ENCODE peak calls at places on chromosome 14, in seven cellular contexts. P is mammary epithelial cell; Y is activated gamma-delta T cell treated with anti-CD3 and anti-CD28 coated beads, Interleukin-2, amount 50 U/mL, for 16 hours; M is cardiac fibroblast; O is B cell; B is stimulated activated CD4-positive, alpha-beta T cell treated with anti-CD3 and anti-CD28 coated beads, TNF-alpha, amount 100 ng/mL, for 1 hour; J is GM12865. F is an unnamed sample.
A peak's percentile ranks its signal among the peaks of the same experiment; 100 is the strongest.

GRCh38 chr14:22159049-22159448 is 430.0 kb downstream of the DAD1 start:
- DNase-seq in P (peak; percentile 91), Y (no peak), M (no peak), O (no peak), B (no peak), J (no peak), F (no peak)

GRCh38 chr14:62081012-62081612 is 318.9 kb downstream of the SNAPC1 start:
- DNase-seq in P (no peak), Y (no peak), M (no peak), O (peak; percentile 45), B (no peak), J (peak; percentile 85), F (no peak)

GRCh38 chr14:29548948-29549370 is 378.7 kb downstream of the PRKD1 start:
- DNase-seq in P (peak; percentile 39), Y (no peak), M (peak; percentile 88), O (peak; percentile 9), B (no peak), J (peak; percentile 54), F (no peak)

GRCh38 chr14:101118746-101119610 is 215.5 kb upstream of the RTL1 start:
- DNase-seq in P (no peak), Y (no peak), M (no peak), O (no peak), B (no peak), J (no peak), F (no peak)

GRCh38 chr14:53510281-53510912 is 357.3 kb upstream of the DDHD1 start:
- DNase-seq in P (peak; percentile 40), Y (no peak), M (no peak), O (no peak), B (no peak), J (no peak), F (no peak)

GRCh38 chr14:69335421-69335820 is 62.7 kb downstream of the ERH start:
- DNase-seq in P (peak; percentile 82), Y (no peak), M (no peak), O (no peak), B (no peak), J (no peak), F (no peak)

GRCh38 chr14:48690349-48690748 is 895.8 kb downstream of the RPS29 start:
- DNase-seq in P (no peak), Y (no peak), M (no peak), O (no peak), B (no peak), J (no peak), F (no peak)

GRCh38 chr14:54727929-54728328 is 161.0 kb downstream of the SAMD4A start:
- DNase-seq in P (no peak), Y (no peak), M (no peak), O (no peak), B (no peak), J (no peak), F (no peak)

GRCh38 chr14:40368314-40368713 is 936.1 kb upstream of the FBXO33 start:
- DNase-seq in P (no peak), Y (no peak), M (no peak), O (no peak), B (no peak), J (no peak), F (no peak)

GRCh38 chr14:94752575-94752974 is 17.3 kb downstream of the GSC start:
- DNase-seq in P (no peak), Y (no peak), M (no peak), O (no peak), B (no peak), J (no peak), F (no peak)

GRCh38 chr14:52936437-52936836 is 14.4 kb downstream of the FERMT2 start:
- DNase-seq in P (no peak), Y (no peak), M (no peak), O (no peak), B (no peak), J (no peak), F (no peak)

GRCh38 chr14:104967414-104968152 is 10.6 kb downstream of the AHNAK2 start:
- DNase-seq in P (peak; percentile 71), Y (no peak), M (peak; percentile 40), O (peak; percentile 29), B (no peak), J (no peak), F (no peak)

GRCh38 chr14:104201496-104201895 is 63.1 kb downstream of the KIF26A start:
- DNase-seq in P (no peak), Y (no peak), M (no peak), O (no peak), B (no peak), J (no peak), F (no peak)

GRCh38 chr14:102774391-102775153 is 2.7 kb upstream of the TRAF3 start:
- DNase-seq in P (peak; percentile 63), Y (peak; percentile 27), M (peak; percentile 85), O (peak; percentile 73), B (peak; percentile 32), J (peak; percentile 95), F (no peak)

GRCh38 chr14:21987937-21988336 is 314.3 kb upstream of the OR4E1 start:
- DNase-seq in P (peak; percentile 19), Y (no peak), M (peak; percentile 40), O (no peak), B (no peak), J (peak; percentile 8), F (no peak)

GRCh38 chr14:92651793-92652382 is 96.5 kb downstream of the LGMN start:
- DNase-seq in P (no peak), Y (peak; percentile 22), M (no peak), O (peak; percentile 56), B (peak; percentile 12), J (peak; percentile 62), F (no peak)

F was measured in stimulated activated CD8-positive, alpha-beta memory T cell treated with anti-CD3 and anti-CD28 coated beads, Interleukin-15, amount 100 ng/mL, for 24 hours.